ENCODE peak calls at places on chromosomes 11 and 22, in eight cellular contexts. C, Q, M, S, T, A, Z and H are unnamed samples.

GRCh38 chr11:39668640-39669039 is 1790.8 kb downstream of the LRRC4C start:
- DNase-seq in T (no peak), C (no peak), M (peak; percentile 47), Z (no peak), Q (peak; percentile 10), A (peak; percentile 49), S (no peak), H (peak; percentile 16)

GRCh38 chr11:26621147-26621546 is 49.1 kb upstream of the MUC15 start:
- DNase-seq in Z (no peak), T (no peak), A (peak; percentile 73), C (no peak), S (no peak), M (peak; percentile 67), Q (peak; percentile 65), H (peak; percentile 75)

GRCh38 chr11:119886667-119887230 is 157.7 kb upstream of the NECTIN1 start:
- DNase-seq in S (peak; percentile 61), Z (no peak), C (no peak), A (no peak), Q (no peak), M (no peak), T (no peak), H (no peak)

GRCh38 chr11:117345039-117345438 is 17.4 kb downstream of the CEP164 start:
- DNase-seq in A (no peak), S (no peak), T (no peak), Z (no peak), Q (peak; percentile 13), M (no peak), C (no peak), H (no peak)

GRCh38 chr22:30869996-30870395 is 98.6 kb downstream of the MORC2 start:
- DNase-seq in C (no peak), A (no peak), S (peak; percentile 51), Q (no peak), Z (no peak), M (no peak), T (no peak), H (no peak)

GRCh38 chr22:49688516-49689254 is 139.0 kb downstream of the BRD1 start:
- DNase-seq in A (no peak), T (no peak), S (no peak), M (no peak), Q (no peak), Z (no peak), C (no peak), H (no peak)

GRCh38 chr22:41928416-41929157 is 2.0 kb upstream of the TNFRSF13C start:
- DNase-seq in A (no peak), Z (no peak), M (no peak), S (peak; percentile 83), Q (no peak), T (no peak), C (no peak), H (no peak)

GRCh38 chr22:32623943-32624342 is 149.3 kb downstream of the FBXO7 start:
- DNase-seq in T (no peak), C (no peak), S (no peak), Z (no peak), M (no peak), A (peak; percentile 70), Q (peak; percentile 64), H (no peak)

GRCh38 chr11:65429724-65430405 is 7.3 kb downstream of the NEAT1 start:
- DNase-seq in C (no peak), Q (peak; percentile 67), S (peak; percentile 91), M (no peak), Z (no peak), A (peak; percentile 90), T (no peak), H (no peak)

GRCh38 chr11:92002568-92002967 is 222.1 kb upstream of the FAT3 start:
- DNase-seq in T (no peak), Z (no peak), C (no peak), Q (no peak), S (no peak), A (no peak), M (no peak), H (no peak)

GRCh38 chr11:116037851-116038250 is 533.6 kb upstream of the CADM1 start:
- DNase-seq in S (no peak), A (no peak), M (no peak), Q (peak; percentile 86), Z (no peak), C (no peak), T (no peak), H (no peak)

GRCh38 chr22:30859714-30860095 is 108.9 kb downstream of the MORC2 start:
- DNase-seq in C (no peak), S (peak; percentile 37), T (no peak), M (no peak), Q (no peak), A (no peak), Z (no peak), H (no peak)

GRCh38 chr22:25919452-25919851 is 177.5 kb downstream of the MYO18B start:
- DNase-seq in A (no peak), T (no peak), S (no peak), Z (no peak), C (no peak), Q (no peak), M (no peak), H (no peak)

GRCh38 chr11:2927851-2928604 is 1.2 kb downstream of the PHLDA2 start:
- DNase-seq in C (no peak), T (no peak), Z (no peak), S (peak; percentile 67), M (no peak), A (peak; percentile 58), Q (peak; percentile 61), H (no peak)

GRCh38 chr22:20531404-20532181 is 24.2 kb downstream of the MED15 start:
- DNase-seq in C (no peak), M (peak; percentile 77), T (no peak), A (peak; percentile 91), Q (peak; percentile 94), Z (no peak), S (no peak), H (peak; percentile 87)

GRCh38 chr22:30212996-30213441 is 33.5 kb downstream of the LIF start:
- DNase-seq in M (no peak), A (peak; percentile 91), C (no peak), S (peak; percentile 74), Q (peak; percentile 85), Z (no peak), T (no peak), H (no peak)

GRCh38 chr11:28877366-28877765 is 769.2 kb downstream of the METTL15 start:
- DNase-seq in Z (no peak), Q (no peak), A (no peak), C (no peak), M (no peak), S (no peak), T (no peak), H (peak; percentile 5)

GRCh38 chr11:65298655-65299179 is 15.9 kb upstream of the CDC42EP2 start:
- DNase-seq in T (no peak), C (no peak), S (peak; percentile 65), A (peak; percentile 81), M (no peak), Z (no peak), Q (peak; percentile 76), H (no peak)

GRCh38 chr11:101567086-101567485 is 16.7 kb downstream of the TRPC6 start:
- DNase-seq in S (no peak), M (no peak), Z (no peak), A (no peak), T (no peak), Q (no peak), C (no peak), H (no peak)

GRCh38 chr22:22076937-22077703 is 94.5 kb upstream of the TOP3B start:
- DNase-seq in A (no peak), M (no peak), C (no peak), S (no peak), T (no peak), Z (no peak), Q (no peak), H (no peak)

GRCh38 chr11:44916797-44917196 is 33.9 kb downstream of the TP53I11 start:
- DNase-seq in C (no peak), Z (no peak), S (no peak), T (no peak), M (no peak), A (no peak), Q (no peak), H (no peak)

GRCh38 chr11:66685276-66686099 is 7.8 kb upstream of the RBM4B start:
- DNase-seq in Z (no peak), Q (peak; percentile 12), S (peak; percentile 71), M (no peak), A (no peak), T (no peak), C (no peak), H (no peak)

GRCh38 chr11:10550988-10551657 is 10.1 kb upstream of the RNF141 start:
- DNase-seq in Z (no peak), A (no peak), C (no peak), S (no peak), Q (peak; percentile 39), M (no peak), T (no peak), H (no peak)

GRCh38 chr11:63762662-63763505 is 5.7 kb downstream of the ZFTA start:
- DNase-seq in M (no peak), Q (no peak), C (no peak), Z (no peak), A (peak; percentile 43), S (no peak), T (no peak), H (no peak)

GRCh38 chr11:67636962-67637361 is 2.6 kb downstream of the TBX10 start:
- DNase-seq in T (no peak), Z (no peak), A (no peak), Q (no peak), M (no peak), S (no peak), C (no peak), H (no peak)

GRCh38 chr11:126410649-126411048 is 55.2 kb downstream of the ST3GAL4 start:
- DNase-seq in A (no peak), S (peak; percentile 56), T (no peak), C (no peak), Q (peak; percentile 47), M (no peak), Z (no peak), H (no peak)

GRCh38 chr11:132032555-132032954 is 662.1 kb downstream of the NTM start:
- DNase-seq in Q (peak; percentile 45), T (no peak), S (no peak), Z (no peak), A (peak; percentile 56), M (no peak), C (no peak), H (no peak)

GRCh38 chr11:113329725-113330124 is 15.3 kb downstream of the TTC12 start:
- DNase-seq in Z (no peak), T (no peak), Q (no peak), S (no peak), M (no peak), A (no peak), C (no peak), H (no peak)